ENCODE peak calls at places on chromosomes 6 and 20, in five cellular contexts. C, I, G, X and F are unnamed samples.

GRCh38 chr6:45148711-45149341 is 179.3 kb upstream of the RUNX2 start:
- DNase-seq in C (no peak), I (no peak), G (no peak), X (no peak), F (no peak)

GRCh38 chr6:14924126-14925024 is 321.5 kb upstream of the JARID2 start:
- DNase-seq in C (peak), I (no peak), G (no peak), X (no peak), F (no peak)

GRCh38 chr20:40488401-40488800 is 200.6 kb downstream of the MAFB start:
- DNase-seq in C (no peak), I (no peak), G (no peak), X (no peak), F (no peak)

GRCh38 chr20:24016560-24016959 is 28.0 kb upstream of the GGTLC1 start:
- DNase-seq in C (no peak), I (no peak), G (no peak), X (no peak), F (no peak)

GRCh38 chr20:58142843-58143185 is 85.6 kb downstream of the ANKRD60 start:
- DNase-seq in C (no peak), I (no peak), G (no peak), X (peak), F (no peak)

GRCh38 chr6:11142296-11143027 is 30.9 kb upstream of the ERVFRD-1 start:
- DNase-seq in C (no peak), I (no peak), G (no peak), X (no peak), F (no peak)

GRCh38 chr6:135209803-135210202 is 28.7 kb downstream of the MYB start:
- DNase-seq in C (no peak), I (no peak), G (no peak), X (no peak), F (peak)

GRCh38 chr20:48793776-48794175 is 34.0 kb downstream of the PREX1 start:
- DNase-seq in C (no peak), I (no peak), G (no peak), X (no peak), F (no peak)

GRCh38 chr6:143598466-143599080 is 79.2 kb upstream of the PHACTR2 start:
- DNase-seq in C (no peak), I (peak), G (no peak), X (no peak), F (peak)

GRCh38 chr20:35838213-35838612 is 66.4 kb downstream of the PHF20 start:
- DNase-seq in C (no peak), I (no peak), G (no peak), X (no peak), F (no peak)

GRCh38 chr6:63610944-63611343 is 24.7 kb upstream of the PHF3 start:
- DNase-seq in C (no peak), I (no peak), G (no peak), X (no peak), F (no peak)

GRCh38 chr6:167855825-167856425 is 29.2 kb downstream of the AFDN start:
- DNase-seq in C (peak), I (no peak), G (no peak), X (no peak), F (no peak)

GRCh38 chr6:44301106-44301505 is 12.0 kb downstream of the AARS2 start:
- DNase-seq in C (no peak), I (no peak), G (no peak), X (no peak), F (no peak)

GRCh38 chr6:43604174-43604573 is 24.9 kb downstream of the GTPBP2 start:
- DNase-seq in C (no peak), I (no peak), G (no peak), X (no peak), F (no peak)

GRCh38 chr6:20882014-20882413 is 347.8 kb downstream of the CDKAL1 start:
- DNase-seq in C (no peak), I (no peak), G (no peak), X (no peak), F (no peak)

GRCh38 chr20:53205046-53205445 is 232.9 kb downstream of the TSHZ2 start:
- DNase-seq in C (no peak), I (no peak), G (no peak), X (no peak), F (no peak)

GRCh38 chr20:50804453-50805348 is 9.8 kb downstream of the BCAS4 start:
- DNase-seq in C (no peak), I (peak), G (peak), X (no peak), F (peak)

GRCh38 chr6:109920911-109921310 is 57.2 kb upstream of the GPR6 start:
- DNase-seq in C (no peak), I (no peak), G (no peak), X (no peak), F (no peak)

GRCh38 chr6:30399390-30400058 is 54.6 kb downstream of the RPP21 start:
- DNase-seq in C (no peak), I (no peak), G (no peak), X (no peak), F (no peak)

GRCh38 chr6:131413831-131414191 is 159.2 kb upstream of the ARG1 start:
- DNase-seq in C (no peak), I (no peak), G (no peak), X (no peak), F (no peak)

GRCh38 chr6:99912657-99913056 is 81.4 kb downstream of the MCHR2 start:
- DNase-seq in C (no peak), I (no peak), G (no peak), X (no peak), F (no peak)